ENCODE peak calls at places on chromosomes 12 and 14, in four cellular contexts. U is A673, X is cardiac fibroblast, A is body of pancreas. K is an unnamed sample.

GRCh38 chr14:61662437-61663311 is 32.6 kb upstream of the HIF1A start:
- DNase-seq in U (peak; percentile 5), X (peak; percentile 89), A (peak; percentile 24), K (peak; percentile 61)

GRCh38 chr12:49227701-49228100 is 37.2 kb upstream of the TUBA1C start:
- DNase-seq in U (no peak), X (no peak), A (no peak), K (no peak)

GRCh38 chr12:6966351-6966750 is 4.1 kb downstream of the PHB2 start:
- DNase-seq in U (no peak), X (no peak), A (no peak), K (no peak)

GRCh38 chr12:62655524-62656160 is 189.0 kb downstream of the MON2 start:
- DNase-seq in U (no peak), X (no peak), A (no peak), K (no peak)

GRCh38 chr12:116484807-116485206 is 74.4 kb upstream of the MAP1LC3B2 start:
- DNase-seq in U (no peak), X (peak; percentile 44), A (no peak), K (no peak)

GRCh38 chr14:36426836-36427235 is 93.2 kb downstream of the NKX2-1 start:
- DNase-seq in U (no peak), X (no peak), A (no peak), K (no peak)

GRCh38 chr14:101717663-101718490 is 43.6 kb upstream of the PPP2R5C start:
- DNase-seq in U (no peak), X (no peak), A (no peak), K (no peak)

GRCh38 chr12:56119361-56119796 is 1.3 kb downstream of the ZC3H10 start:
- DNase-seq in U (peak; percentile 92), X (peak; percentile 95), A (peak; percentile 75), K (peak; percentile 63)

GRCh38 chr12:66446276-66446675 is 144.0 kb downstream of the HELB start:
- DNase-seq in U (no peak), X (no peak), A (no peak), K (no peak)

GRCh38 chr14:100874411-100875091 is 29.0 kb downstream of the RTL1 start:
- DNase-seq in U (no peak), X (no peak), A (no peak), K (no peak)

GRCh38 chr14:33676135-33676566 is 274.7 kb downstream of the EGLN3 start:
- DNase-seq in U (peak; percentile 74), X (peak; percentile 65), A (peak; percentile 15), K (no peak)

GRCh38 chr12:47311514-47311913 is 231.8 kb upstream of the AMIGO2 start:
- DNase-seq in U (no peak), X (no peak), A (no peak), K (no peak)

GRCh38 chr12:68137278-68137930 is 22.1 kb downstream of the IFNG start:
- DNase-seq in U (no peak), X (no peak), A (no peak), K (no peak)

GRCh38 chr12:60194682-60195081 is 598.9 kb downstream of the SLC16A7 start:
- DNase-seq in U (no peak), X (peak; percentile 68), A (no peak), K (no peak)

GRCh38 chr14:63535918-63536317 is 7.3 kb downstream of the PPP2R5E start:
- DNase-seq in U (no peak), X (no peak), A (no peak), K (no peak)

GRCh38 chr12:112184056-112184887 is 58.9 kb downstream of the TRAFD1 start:
- DNase-seq in U (no peak), X (no peak), A (no peak), K (no peak)

GRCh38 chr14:38502241-38502640 is 246.3 kb upstream of the CLEC14A start:
- DNase-seq in U (no peak), X (peak; percentile 14), A (no peak), K (no peak)

GRCh38 chr12:117190210-117190781 is at the start of gene FBXO21:
- DNase-seq in U (peak; percentile 94), X (peak; percentile 82), A (peak; percentile 95), K (peak; percentile 92)

GRCh38 chr14:54627718-54628345 is 60.9 kb downstream of the SAMD4A start:
- DNase-seq in U (peak; percentile 84), X (peak; percentile 77), A (peak; percentile 10), K (peak; percentile 61)

GRCh38 chr12:20368653-20369163 is 371 bp downstream of the PDE3A start:
- DNase-seq in U (peak; percentile 58), X (peak; percentile 62), A (peak; percentile 28), K (no peak)

GRCh38 chr12:63045020-63045860 is 105.8 kb downstream of the AVPR1A start:
- DNase-seq in U (no peak), X (peak; percentile 86), A (no peak), K (no peak)

GRCh38 chr14:62269204-62269603 is 507.0 kb downstream of the SNAPC1 start:
- DNase-seq in U (no peak), X (peak; percentile 46), A (no peak), K (no peak)

GRCh38 chr12:51951843-51952722 is 584 bp downstream of the ACVR1B start:
- DNase-seq in U (no peak), X (peak; percentile 22), A (peak; percentile 25), K (no peak)

GRCh38 chr14:58815046-58815701 is 177.4 kb downstream of the DACT1 start:
- DNase-seq in U (no peak), X (peak; percentile 76), A (no peak), K (no peak)

GRCh38 chr12:127416796-127417195 is 850.2 kb upstream of the TMEM132C start:
- DNase-seq in U (no peak), X (peak; percentile 14), A (no peak), K (no peak)

GRCh38 chr12:694734-695503 is 31.7 kb upstream of the NINJ2 start:
- DNase-seq in U (no peak), X (no peak), A (no peak), K (no peak)

GRCh38 chr12:121217066-121217465 is 7.1 kb downstream of the P2RX4 start:
- DNase-seq in U (no peak), X (no peak), A (peak; percentile 39), K (no peak)

GRCh38 chr12:33437598-33437997 is 2.0 kb downstream of the SYT10 start:
- DNase-seq in U (no peak), X (no peak), A (no peak), K (no peak)

GRCh38 chr12:33440477-33440876 is 858 bp upstream of the SYT10 start:
- DNase-seq in U (no peak), X (no peak), A (no peak), K (no peak)

GRCh38 chr12:33438025-33438772 is 1.4 kb downstream of the SYT10 start:
- DNase-seq in U (no peak), X (no peak), A (no peak), K (no peak)

GRCh38 chr12:33438890-33439586 is 581 bp downstream of the SYT10 start:
- DNase-seq in U (no peak), X (peak; percentile 42), A (no peak), K (no peak)

GRCh38 chr12:33439587-33440011 is at the start of gene SYT10:
- DNase-seq in U (peak; percentile 20), X (no peak), A (no peak), K (no peak)
- H3K4me3 ChIP-seq in U (peak within 1 kb of the TSS; percentile 31), X (peak within 1 kb of the TSS; percentile 57), A (no peak within 1 kb of the TSS), K (no peak within 1 kb of the TSS)

GRCh38 chr14:44657688-44658388 is 150.8 kb upstream of the FSCB start:
- DNase-seq in U (peak; percentile 90), X (peak; percentile 33), A (no peak), K (no peak)

GRCh38 chr14:44658389-44658696 is 151.3 kb upstream of the FSCB start:
- DNase-seq in U (no peak), X (no peak), A (no peak), K (no peak)

GRCh38 chr14:44657153-44657552 is 150.1 kb upstream of the FSCB start:
- DNase-seq in U (peak; percentile 76), X (no peak), A (no peak), K (no peak)

GRCh38 chr14:44662250-44662891 is 155.3 kb upstream of the FSCB start:
- DNase-seq in U (no peak), X (no peak), A (no peak), K (peak; percentile 4)
- H3K4me3 ChIP-seq in U (no peak overlapping the region), X (no peak overlapping the region), A (no peak overlapping the region), K (peak overlapping the region; percentile 1)

GRCh38 chr12:2526371-2526770 is 268.4 kb upstream of the FKBP4 start:
- DNase-seq in U (no peak), X (no peak), A (no peak), K (no peak)
- H3K4me3 ChIP-seq in U (no peak overlapping the region), X (no peak overlapping the region), A (no peak overlapping the region), K (no peak overlapping the region)

DNA sequence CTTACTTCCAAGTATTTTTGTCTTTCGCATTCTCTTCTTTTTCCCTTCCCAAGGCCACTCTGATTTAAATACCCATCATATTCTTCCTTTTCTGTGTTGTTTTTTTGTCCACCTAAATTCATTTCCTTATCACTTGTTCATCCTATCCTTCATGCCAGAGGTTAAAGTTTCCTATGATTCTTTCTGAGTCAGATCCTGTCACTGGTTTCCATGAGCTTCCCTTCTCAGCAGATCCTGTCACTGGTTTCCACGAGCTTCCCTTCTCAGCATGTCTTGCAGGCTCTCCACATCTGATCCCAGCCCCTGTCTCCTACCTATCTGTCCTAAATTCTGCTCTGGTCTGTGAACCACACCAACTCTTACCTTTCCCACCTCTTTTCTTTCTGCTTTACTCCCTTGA is 311.8 kb upstream of the RGS6 start:
- DNase-seq in U (no peak), X (peak; percentile 72), A (no peak), K (no peak)
- H3K4me3 ChIP-seq in U (no peak overlapping the region), X (no peak overlapping the region), A (no peak overlapping the region), K (no peak overlapping the region)

GRCh38 chr12:122895290-122895689 is 634 bp downstream of the VPS37B start:
- DNase-seq in U (no peak), X (no peak), A (no peak), K (no peak)

GRCh38 chr12:122895757-122896636 is at the start of gene VPS37B:
- DNase-seq in U (peak; percentile 89), X (peak; percentile 91), A (peak; percentile 86), K (peak; percentile 91)

GRCh38 chr12:122891661-122892525 is 4.0 kb downstream of the VPS37B start:
- DNase-seq in U (peak; percentile 35), X (peak; percentile 78), A (no peak), K (no peak)

GRCh38 chr12:122894173-122895121 is 1.5 kb downstream of the VPS37B start:
- DNase-seq in U (no peak), X (no peak), A (peak; percentile 62), K (no peak)

GRCh38 chr12:122893208-122894151 is 2.4 kb downstream of the VPS37B start:
- DNase-seq in U (no peak), X (no peak), A (peak; percentile 60), K (no peak)
- H3K4me3 ChIP-seq in U (peak overlapping the region; percentile 72), X (peak overlapping the region; percentile 83), A (no peak overlapping the region), K (no peak overlapping the region)

DNA sequence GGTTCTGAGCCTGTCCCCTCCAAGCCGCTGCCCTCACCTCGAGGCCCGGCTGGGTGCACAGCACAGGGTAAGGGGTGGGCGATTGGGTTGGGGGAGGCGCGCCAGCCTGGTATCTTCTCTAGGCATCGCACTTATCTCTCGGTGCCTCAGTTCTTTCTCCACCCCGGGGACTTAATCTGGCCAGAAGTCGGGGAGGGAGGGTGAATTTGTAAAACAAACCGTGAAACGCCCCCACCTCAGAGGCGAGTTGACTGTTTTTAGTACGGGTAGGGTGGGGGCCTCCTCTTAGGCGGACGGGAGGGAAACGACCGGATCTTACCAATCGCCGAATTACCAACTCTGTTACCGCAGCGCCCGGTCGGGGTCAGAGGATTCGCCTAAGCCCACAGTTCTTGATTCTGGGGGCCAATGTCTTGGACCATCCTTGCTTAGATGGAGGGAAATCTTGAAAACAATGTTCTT is 1.4 kb upstream of the TBX3 start:
- DNase-seq in U (no peak), X (no peak), A (no peak), K (no peak)
- H3K4me3 ChIP-seq in U (peak overlapping the region; percentile 67), X (peak overlapping the region; percentile 85), A (no peak overlapping the region), K (no peak overlapping the region)

GRCh38 chr14:103127861-103128598 is 4.8 kb downstream of the TNFAIP2 start:
- DNase-seq in U (no peak), X (no peak), A (peak; percentile 5), K (no peak)
- H3K4me3 ChIP-seq in U (no peak overlapping the region), X (no peak overlapping the region), A (no peak overlapping the region), K (no peak overlapping the region)

K was measured in CD4-positive, alpha-beta memory T cell.